ENCODE peak calls at places on chromosome 7, in six cellular contexts. T is EH; S is sciatic nerve; A is NCI-H460; V is left cardiac atrium; G is stimulated activated CD8-positive, alpha-beta memory T cell treated with anti-CD3 and anti-CD28 coated beads, Interleukin-2, amount 100 ng/mL, for 1 hour. I is an unnamed sample.

GRCh38 chr7:127655720-127656119 is 3.7 kb downstream of the SND1 start:
- DNase-seq in A (no peak), G (no peak), T (no peak), S (no peak), V (no peak), I (no peak)

GRCh38 chr7:7122701-7123281 is 59.6 kb upstream of the C1GALT1 start:
- DNase-seq in T (peak), G (no peak), A (no peak), V (no peak), S (no peak), I (no peak)

GRCh38 chr7:149422065-149422913 is 38.6 kb downstream of the ZNF777 start:
- DNase-seq in S (no peak), T (peak), G (peak), V (peak), A (peak), I (peak)

GRCh38 chr7:4712371-4713182 is 30.5 kb downstream of the FOXK1 start:
- DNase-seq in G (no peak), S (no peak), V (no peak), A (peak), T (peak), I (no peak)

GRCh38 chr7:115910541-115911164 is 119.9 kb downstream of the TFEC start:
- DNase-seq in G (no peak), T (peak), V (no peak), S (no peak), A (peak), I (no peak)

GRCh38 chr7:55254242-55254595 is 110.9 kb upstream of the LANCL2 start:
- DNase-seq in T (no peak), V (no peak), S (no peak), A (no peak), G (no peak), I (no peak)

GRCh38 chr7:39089194-39089593 is 111.5 kb downstream of the POU6F2 start:
- DNase-seq in S (no peak), T (no peak), A (no peak), V (no peak), G (no peak), I (no peak)

GRCh38 chr7:29563590-29564454 is at the start of gene PRR15:
- DNase-seq in A (no peak), G (no peak), V (peak), T (no peak), S (peak), I (no peak)

GRCh38 chr7:110253083-110253482 is 837.8 kb upstream of the LRRN3 start:
- DNase-seq in A (no peak), T (peak), G (no peak), V (no peak), S (no peak), I (no peak)

GRCh38 chr7:87152897-87153641 is 816 bp downstream of the DMTF1 start:
- DNase-seq in V (peak), G (peak), A (peak), T (peak), S (peak), I (peak)

GRCh38 chr7:41832936-41833335 is 130.0 kb upstream of the INHBA start:
- DNase-seq in G (no peak), A (no peak), S (no peak), V (no peak), T (peak), I (no peak)

GRCh38 chr7:103613655-103614642 is 167.9 kb upstream of the SLC26A5 start:
- DNase-seq in A (no peak), V (no peak), T (peak), S (no peak), G (no peak), I (no peak)

GRCh38 chr7:155143381-155143780 is 73.3 kb downstream of the HTR5A start:
- DNase-seq in A (no peak), V (no peak), T (no peak), G (no peak), S (no peak), I (no peak)

GRCh38 chr7:2785071-2785500 is 59.0 kb downstream of the GNA12 start:
- DNase-seq in S (no peak), V (no peak), T (peak), G (no peak), A (peak), I (no peak)

GRCh38 chr7:105213619-105214018 is 175.1 kb downstream of the SRPK2 start:
- DNase-seq in A (no peak), V (no peak), S (no peak), G (no peak), T (no peak), I (no peak)

GRCh38 chr7:64686493-64687184 is 20.7 kb downstream of the ZNF107 start:
- DNase-seq in G (no peak), A (no peak), V (no peak), S (no peak), T (no peak), I (no peak)

GRCh38 chr7:36535866-36536664 is 146.4 kb downstream of the ANLN start:
- DNase-seq in S (no peak), V (no peak), G (no peak), T (no peak), A (no peak), I (no peak)

GRCh38 chr7:157854066-157854891 is 517.5 kb downstream of the DNAJB6 start:
- DNase-seq in S (peak), G (no peak), T (no peak), V (peak), A (no peak), I (no peak)

GRCh38 chr7:22671177-22671879 is 55.7 kb upstream of the IL6 start:
- DNase-seq in T (peak), V (no peak), S (no peak), G (no peak), A (no peak), I (no peak)

GRCh38 chr7:55019329-55019690 is 493 bp downstream of the EGFR start:
- DNase-seq in G (no peak), A (no peak), S (no peak), T (peak), V (peak), I (no peak)

GRCh38 chr7:78191475-78192079 is 393.0 kb downstream of the PHTF2 start:
- DNase-seq in T (no peak), V (no peak), S (no peak), A (no peak), G (no peak), I (no peak)

I was measured in effector memory CD4-positive, alpha-beta T cell.